ENCODE peak calls at places on chromosomes 12 and 14, in seven cellular contexts. O, W, X, T, P, S and E are unnamed samples.

GRCh38 chr14:23321572-23322547 is 603 bp downstream of the PABPN1 start:
- DNase-seq in T (no peak), P (peak), O (peak), X (peak), W (peak), S (peak), E (no peak)

GRCh38 chr12:87120440-87120839 is 864.2 kb upstream of the MGAT4C start:
- DNase-seq in X (peak), W (no peak), T (no peak), P (no peak), S (peak), O (no peak), E (no peak)

GRCh38 chr12:4997939-4998338 is 45.7 kb upstream of the KCNA5 start:
- DNase-seq in O (no peak), S (no peak), T (no peak), X (peak), W (no peak), P (peak), E (no peak)

GRCh38 chr14:89509891-89510290 is 92.9 kb upstream of the FOXN3 start:
- DNase-seq in O (no peak), P (peak), T (no peak), X (peak), S (no peak), W (no peak), E (no peak)

GRCh38 chr12:75842119-75842518 is 189.5 kb downstream of the PHLDA1 start:
- DNase-seq in O (no peak), X (no peak), W (no peak), T (no peak), S (no peak), P (no peak), E (no peak)

GRCh38 chr12:99029502-99030271 is 384.6 kb downstream of the APAF1 start:
- DNase-seq in X (no peak), W (no peak), P (peak), T (no peak), O (no peak), S (no peak), E (no peak)

GRCh38 chr14:105863296-105864108 is 337.1 kb downstream of the TMEM121 start:
- DNase-seq in X (no peak), S (peak), T (peak), P (no peak), W (peak), O (peak), E (no peak)

GRCh38 chr14:92728781-92729364 is 19.6 kb downstream of the LGMN start:
- DNase-seq in O (no peak), P (peak), X (peak), T (no peak), W (no peak), S (no peak), E (no peak)

GRCh38 chr12:108635201-108635996 is 1.7 kb upstream of the SELPLG start:
- DNase-seq in S (no peak), X (no peak), W (peak), P (no peak), O (peak), T (no peak), E (no peak)

GRCh38 chr12:78208106-78208505 is 377.4 kb downstream of the NAV3 start:
- DNase-seq in W (no peak), X (no peak), P (no peak), O (no peak), S (no peak), T (no peak), E (no peak)

GRCh38 chr14:22412936-22413411 is 176.1 kb downstream of the DAD1 start:
- DNase-seq in S (no peak), O (no peak), P (peak), T (no peak), X (no peak), W (no peak), E (no peak)

GRCh38 chr14:68199465-68200145 is 380.0 kb downstream of the RAD51B start:
- DNase-seq in W (no peak), P (peak), T (no peak), S (no peak), O (no peak), X (peak), E (no peak)

GRCh38 chr14:71579331-71579730 is 352.9 kb upstream of the RGS6 start:
- DNase-seq in S (no peak), O (no peak), X (no peak), P (no peak), T (no peak), W (no peak), E (no peak)

DNA sequence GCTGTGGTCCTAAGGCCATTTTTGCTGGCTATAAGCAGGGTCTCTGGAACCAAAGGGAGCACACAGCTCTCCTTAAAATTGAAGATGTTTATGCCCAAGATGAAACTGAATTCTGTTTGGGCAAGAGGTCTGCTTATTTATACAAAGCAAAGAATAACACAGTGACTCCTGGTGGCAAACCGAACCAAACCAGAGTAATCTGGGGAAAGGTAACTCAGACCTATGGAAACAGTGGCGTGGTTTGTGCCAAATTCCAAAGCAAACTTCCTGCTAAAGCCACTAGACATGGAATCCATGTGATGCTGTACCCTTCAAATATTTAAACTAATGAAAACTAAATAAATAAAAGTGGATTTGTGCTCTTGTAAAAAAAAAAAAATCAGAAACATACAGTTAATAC is 29.6 kb upstream of the BICDL1 start:
- DNase-seq in S (no peak), P (no peak), O (no peak), W (no peak), X (no peak), T (no peak), E (no peak)
- TF ChIP-seq CTCF in S (no peak), P (no peak), O (no peak), W (no peak), X (no peak), T (no peak), E (no peak)

DNA sequence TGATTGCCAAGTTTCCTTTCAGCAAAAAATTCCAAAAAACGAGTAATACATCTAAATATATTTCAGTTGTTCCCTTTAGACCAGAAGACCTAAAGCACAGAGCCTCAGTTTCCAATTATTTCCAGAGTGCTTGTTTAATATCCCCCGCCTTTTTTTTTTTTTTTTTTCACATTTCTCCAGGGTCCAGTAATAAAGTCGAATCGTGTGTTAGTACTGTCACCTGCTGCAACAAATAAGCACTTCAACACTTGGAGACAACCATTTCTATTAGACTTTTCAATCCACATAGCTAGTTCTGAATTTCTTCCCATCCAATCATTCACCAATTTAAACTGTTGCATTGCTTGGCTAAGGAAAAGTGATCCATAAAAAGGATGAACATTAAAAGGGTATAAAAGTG is 13.6 kb downstream of the PDE6H start:
- DNase-seq in X (no peak), P (no peak), T (no peak), O (no peak), W (no peak), S (no peak), E (no peak)
- TF ChIP-seq CTCF in X (peak), P (no peak), T (no peak), O (peak), W (no peak), S (peak), E (peak)

DNA sequence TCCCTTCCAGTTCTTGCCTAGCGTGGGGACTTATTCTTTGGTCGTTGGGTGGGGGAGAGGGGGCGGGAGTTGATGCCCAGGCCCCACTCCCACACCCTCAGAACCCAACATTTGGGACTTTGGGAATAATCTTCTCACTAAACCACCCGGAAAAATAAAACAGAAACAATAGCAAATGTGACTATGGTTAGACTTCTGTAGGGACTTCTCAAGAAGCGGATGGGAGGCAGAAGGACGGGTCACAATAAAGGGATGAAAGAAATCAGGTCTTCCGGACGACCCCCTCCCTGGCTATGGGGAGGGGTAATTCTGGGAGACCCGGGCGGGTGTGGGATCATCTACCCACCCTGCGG is 28.5 kb upstream of the SMUG1 start:
- DNase-seq in T (no peak), O (no peak), W (no peak), S (no peak), X (no peak), P (no peak), E (no peak)
- TF ChIP-seq CTCF in T (peak), O (peak), W (no peak), S (no peak), X (no peak), P (no peak), E (no peak)

GRCh38 chr14:77657244-77657643 is 40.8 kb upstream of the SPTLC2 start:
- DNase-seq in P (no peak), O (peak), W (no peak), S (no peak), X (no peak), T (no peak), E (no peak)

GRCh38 chr14:77649326-77649725 is 32.9 kb upstream of the SPTLC2 start:
- DNase-seq in S (no peak), P (no peak), T (no peak), X (peak), W (no peak), O (no peak), E (no peak)

GRCh38 chr14:77648520-77649200 is 32.2 kb upstream of the SPTLC2 start:
- DNase-seq in S (no peak), W (no peak), P (no peak), O (no peak), X (no peak), T (no peak), E (no peak)

GRCh38 chr14:77654001-77654431 is 37.6 kb upstream of the SPTLC2 start:
- DNase-seq in S (no peak), P (peak), O (no peak), W (no peak), T (no peak), X (no peak), E (no peak)

DNA sequence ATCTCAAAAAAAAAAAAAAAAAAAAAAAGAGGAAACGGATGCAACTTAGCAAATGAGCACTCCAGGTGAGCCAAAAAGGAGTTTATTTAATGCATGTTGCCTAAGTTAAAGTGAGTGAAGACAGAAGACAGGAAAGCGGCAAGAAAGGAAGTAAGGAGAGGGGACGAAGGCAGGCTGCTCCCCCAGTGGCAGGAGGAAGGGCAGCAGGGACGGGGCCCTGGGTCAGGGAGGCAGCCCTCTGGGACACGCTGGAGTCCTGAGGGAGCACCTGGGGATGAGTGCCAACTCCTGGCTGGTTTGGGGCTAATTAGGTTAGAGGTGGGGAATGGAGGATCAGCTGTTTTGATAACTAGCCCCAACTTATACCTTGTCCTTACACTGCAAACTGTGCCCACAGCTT is 37.0 kb upstream of the SPTLC2 start:
- DNase-seq in O (peak), P (no peak), X (no peak), T (no peak), S (peak), W (no peak), E (no peak)
- TF ChIP-seq CTCF in O (peak), P (peak), X (peak), T (peak), S (peak), W (no peak), E (no peak)

GRCh38 chr12:54306925-54307731 is 6.3 kb upstream of the NFE2 start:
- DNase-seq in W (no peak), S (peak), T (no peak), O (no peak), P (no peak), X (peak), E (no peak)

GRCh38 chr12:54300732-54301427 is at the start of gene NFE2:
- DNase-seq in S (peak), P (no peak), W (no peak), T (peak), O (no peak), X (peak), E (no peak)

GRCh38 chr12:54301428-54302045 is 722 bp upstream of the NFE2 start:
- DNase-seq in W (no peak), T (no peak), S (no peak), X (no peak), O (no peak), P (no peak), E (no peak)

GRCh38 chr12:54300267-54300731 is 516 bp downstream of the NFE2 start:
- DNase-seq in S (no peak), W (no peak), T (no peak), X (no peak), O (no peak), P (no peak), E (no peak)

DNA sequence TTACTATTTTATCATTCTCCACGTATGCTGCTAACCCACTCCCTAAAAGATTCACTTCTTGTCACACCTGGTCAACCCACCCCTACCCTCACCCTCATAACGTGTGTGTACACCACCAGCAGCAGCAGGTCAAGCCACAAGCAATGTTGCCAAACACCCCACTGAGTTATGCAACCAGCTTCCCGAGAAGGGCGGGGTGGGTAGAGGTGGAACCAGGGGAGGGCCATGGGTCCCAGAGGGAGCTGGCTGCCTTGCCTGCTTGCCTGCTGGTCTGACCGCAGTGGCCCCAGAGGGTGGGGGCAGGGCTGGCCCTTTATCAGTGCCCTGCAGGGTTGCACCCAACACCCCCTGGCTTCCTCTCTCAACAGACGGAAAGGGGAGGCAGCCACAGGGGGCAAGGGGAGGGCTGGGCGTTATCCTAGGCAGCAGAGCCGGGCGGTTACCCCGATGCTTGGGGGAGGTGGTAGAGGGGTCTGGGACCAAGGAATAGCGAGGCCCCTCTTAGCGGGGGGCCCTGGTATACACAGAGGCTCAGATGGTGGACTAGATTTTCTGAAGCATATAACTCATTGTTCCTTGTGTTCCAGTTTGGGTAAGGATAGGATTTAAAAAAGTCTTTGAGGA is 3.5 kb upstream of the NFE2 start:
- DNase-seq in T (no peak), P (no peak), W (no peak), X (peak), O (peak), S (peak), E (no peak)
- TF ChIP-seq CTCF in T (no peak), P (no peak), W (no peak), X (no peak), O (no peak), S (no peak), E (no peak)

DNA sequence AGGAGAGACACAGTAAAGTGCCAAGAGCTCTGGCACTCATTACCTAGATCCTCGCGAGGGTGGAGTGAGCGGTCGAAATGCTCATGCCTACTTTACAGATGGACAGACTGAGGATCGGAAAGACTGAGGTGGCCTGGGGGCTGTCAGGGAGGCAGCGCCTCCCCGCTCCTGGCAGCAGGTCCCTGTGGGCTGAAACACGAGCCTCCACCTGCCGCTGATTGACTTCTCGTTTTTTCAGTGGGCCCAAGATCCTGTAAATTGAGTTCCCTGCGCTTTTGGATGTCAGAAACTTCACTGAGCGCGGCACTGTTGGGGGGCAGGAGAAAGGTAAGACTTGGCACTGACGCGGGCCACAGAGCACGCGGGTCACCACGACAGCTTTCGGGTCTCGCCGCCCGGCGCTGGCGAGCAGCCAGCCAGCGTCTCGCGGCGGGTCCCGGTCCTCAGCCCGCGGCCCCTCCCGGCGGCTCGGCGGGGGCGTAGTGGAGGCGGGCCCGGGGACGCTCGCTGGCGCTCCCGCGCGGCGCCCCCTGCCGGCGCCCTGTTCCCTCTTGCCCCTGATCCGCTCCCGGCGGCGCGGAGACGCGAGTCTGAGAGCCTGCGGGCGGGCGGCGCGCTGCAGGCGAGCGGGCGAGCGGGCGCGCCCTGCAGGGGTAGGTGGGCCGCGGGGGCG is 550 bp upstream of the SCN8A start:
- DNase-seq in S (peak), O (peak), X (peak), P (peak), T (peak), W (peak), E (peak)
- TF ChIP-seq CTCF in S (peak), O (no peak), X (peak), P (peak), T (peak), W (peak), E (peak)

DNA sequence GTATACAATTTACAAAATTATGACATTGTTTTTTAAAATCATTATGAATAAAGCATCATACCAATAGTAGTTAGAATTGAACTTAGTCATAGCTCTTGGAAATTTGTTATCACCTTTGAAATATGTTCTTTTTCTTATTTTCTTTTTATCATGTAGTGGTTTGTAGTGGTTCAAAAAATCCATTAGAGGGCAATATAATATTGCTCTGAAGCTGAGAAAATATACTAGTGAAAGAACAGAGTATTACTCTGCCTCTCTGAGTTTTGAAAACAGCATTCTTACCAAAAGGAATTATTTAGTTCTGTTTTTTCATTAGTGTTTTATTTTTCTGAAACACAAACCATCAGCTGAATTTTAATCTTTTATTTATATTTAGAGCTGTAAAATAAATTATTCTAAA is 76.2 kb downstream of the PDZRN4 start:
- DNase-seq in P (no peak), T (no peak), O (peak), S (no peak), X (peak), W (peak), E (no peak)
- TF ChIP-seq CTCF in P (peak), T (peak), O (peak), S (peak), X (peak), W (peak), E (peak)

DNA sequence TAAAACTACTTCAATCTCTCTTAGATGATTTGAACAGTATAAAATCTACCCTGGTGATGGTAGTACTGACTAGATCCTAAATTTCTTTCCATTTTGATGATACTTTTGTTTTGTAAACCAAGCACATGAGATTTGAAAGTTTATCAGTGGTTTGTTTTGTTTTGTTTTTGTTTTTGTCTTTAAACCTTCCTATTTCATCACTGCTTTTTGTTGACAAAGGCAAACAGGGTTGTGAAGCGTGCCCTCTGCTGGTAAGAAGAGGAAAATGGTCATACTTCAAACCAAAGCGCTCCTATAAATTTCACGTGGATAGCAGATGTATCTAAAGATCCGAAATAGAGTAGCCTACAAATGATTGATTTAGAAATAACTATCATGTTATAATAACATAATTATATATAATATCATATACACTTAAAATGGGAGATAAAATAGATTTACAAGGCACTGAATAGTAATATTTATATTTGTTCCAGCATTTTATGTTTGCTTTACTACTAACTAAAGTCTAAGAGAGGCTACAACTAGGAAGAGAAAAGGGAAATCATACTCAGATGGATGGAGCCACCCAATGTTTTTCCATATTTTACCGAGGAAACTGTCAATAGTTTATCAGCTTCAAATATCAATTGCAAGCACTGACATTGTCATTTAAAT is 254.0 kb upstream of the USP15 start:
- DNase-seq in O (peak), S (peak), P (peak), X (peak), T (no peak), W (peak), E (no peak)
- TF ChIP-seq CTCF in O (peak), S (peak), P (peak), X (peak), T (peak), W (peak), E (peak)

DNA sequence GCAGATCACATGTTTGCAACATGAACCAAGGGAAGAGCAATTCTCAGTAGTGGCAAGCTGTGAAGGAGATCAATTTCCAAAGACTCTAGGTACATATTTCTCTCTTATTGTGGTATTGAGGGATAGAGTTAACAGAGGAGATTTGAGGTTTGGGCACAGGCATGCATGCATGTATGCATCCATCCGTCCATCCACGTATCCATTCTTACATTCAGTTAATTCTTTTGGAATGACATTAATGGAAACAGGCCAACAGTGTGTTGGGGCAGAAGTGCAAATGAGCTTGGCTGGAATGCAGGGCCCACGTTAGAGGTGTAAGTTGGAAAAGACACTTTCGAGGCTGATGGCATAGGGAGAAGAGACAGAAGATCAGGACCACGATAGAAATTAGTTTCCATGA is 216.9 kb upstream of the PELI2 start:
- DNase-seq in X (no peak), P (no peak), S (no peak), T (no peak), O (no peak), W (no peak), E (no peak)
- TF ChIP-seq CTCF in X (no peak), P (no peak), S (no peak), T (no peak), O (no peak), W (no peak), E (no peak)